ENCODE peak calls at places on chromosomes 2 and 18, in four cellular contexts. One of them, this sample, is unnamed.

GRCh38 chr2:118784860-118785259 is 62.6 kb downstream of the EN1 start:
- DNase-seq in OCI-M1: peak
- DNase-seq in amniotic stem cell: no peak
- DNase-seq in iris pigment epithelial cell: peak
- DNase-seq in this sample: no peak

GRCh38 chr2:204720874-204721273 is 175.6 kb downstream of the PARD3B start:
- DNase-seq in iris pigment epithelial cell: no peak
- DNase-seq in OCI-M1: no peak
- DNase-seq in amniotic stem cell: no peak
- DNase-seq in this sample: no peak

GRCh38 chr2:106642679-106643078 is 155.5 kb downstream of the CD8B2 start:
- DNase-seq in iris pigment epithelial cell: no peak
- DNase-seq in OCI-M1: no peak
- DNase-seq in amniotic stem cell: no peak
- DNase-seq in this sample: no peak

GRCh38 chr2:10452334-10452733 is 4.2 kb upstream of the ODC1 start:
- DNase-seq in OCI-M1: no peak
- DNase-seq in amniotic stem cell: no peak
- DNase-seq in iris pigment epithelial cell: peak
- DNase-seq in this sample: peak

GRCh38 chr2:179349670-179350303 is 85.2 kb upstream of the SESTD1 start:
- DNase-seq in amniotic stem cell: no peak
- DNase-seq in OCI-M1: no peak
- DNase-seq in iris pigment epithelial cell: no peak
- DNase-seq in this sample: no peak

GRCh38 chr18:35939166-35939565 is 33.3 kb upstream of the RMP24 start:
- DNase-seq in OCI-M1: no peak
- DNase-seq in iris pigment epithelial cell: peak
- DNase-seq in amniotic stem cell: no peak
- DNase-seq in this sample: no peak

GRCh38 chr2:187302619-187303018 is 145.4 kb downstream of the CALCRL start:
- DNase-seq in iris pigment epithelial cell: peak
- DNase-seq in amniotic stem cell: no peak
- DNase-seq in OCI-M1: no peak
- DNase-seq in this sample: peak

GRCh38 chr2:184410160-184410559 is 188.2 kb upstream of the ZNF804A start:
- DNase-seq in OCI-M1: no peak
- DNase-seq in amniotic stem cell: no peak
- DNase-seq in iris pigment epithelial cell: no peak
- DNase-seq in this sample: no peak

GRCh38 chr2:147689510-147689909 is 155.3 kb upstream of the ACVR2A start:
- DNase-seq in amniotic stem cell: no peak
- DNase-seq in iris pigment epithelial cell: no peak
- DNase-seq in OCI-M1: peak
- DNase-seq in this sample: no peak